ENCODE peak calls at places on chromosome X, in four cellular contexts. S is K562, P is GM12878, D is H1. H is an unnamed sample.
A peak's percentile ranks its signal among the peaks of the same experiment; 100 is the strongest.

GRCh38 chrX:39652336-39652735 is 445.4 kb downstream of the BCOR start:
- DNase-seq in P (no peak), S (peak; percentile 32), D (no peak), H (no peak)

GRCh38 chrX:68490644-68491043 is 8.2 kb upstream of the YIPF6 start:
- DNase-seq in P (no peak), S (peak; percentile 23), D (no peak), H (peak; percentile 58)

GRCh38 chrX:125883169-125883568 is 282.9 kb downstream of the DCAF12L2 start:
- DNase-seq in D (no peak), P (no peak), S (no peak), H (no peak)

GRCh38 chrX:20221902-20222301 is 44.8 kb downstream of the RPS6KA3 start:
- DNase-seq in S (peak; percentile 6), D (no peak), P (no peak), H (peak; percentile 89)

GRCh38 chrX:110310896-110311295 is 7.0 kb downstream of the AMMECR1 start:
- DNase-seq in P (no peak), D (no peak), S (peak; percentile 15), H (no peak)

GRCh38 chrX:72121381-72121780 is 10.3 kb downstream of the RTL5 start:
- DNase-seq in S (no peak), P (no peak), D (no peak), H (no peak)

GRCh38 chrX:150508461-150509367 is 59.7 kb upstream of the MTM1 start:
- DNase-seq in P (no peak), D (no peak), S (no peak), H (no peak)

GRCh38 chrX:85107407-85107806 is 103.7 kb downstream of the APOOL start:
- DNase-seq in P (no peak), D (no peak), S (no peak), H (no peak)

GRCh38 chrX:110836982-110837381 is 41.4 kb upstream of the CHRDL1 start:
- DNase-seq in S (no peak), P (no peak), D (no peak), H (no peak)

GRCh38 chrX:150270622-150271021 is 92.5 kb upstream of the MAMLD1 start:
- DNase-seq in P (no peak), D (no peak), S (no peak), H (peak; percentile 59)

GRCh38 chrX:154366666-154367055 is 7.8 kb downstream of the FLNA start:
- DNase-seq in S (no peak), D (no peak), P (no peak), H (no peak)

GRCh38 chrX:55524487-55524886 is 34.8 kb upstream of the USP51 start:
- DNase-seq in S (no peak), D (no peak), P (no peak), H (peak; percentile 0)

GRCh38 chrX:150365953-150366911 is 3.1 kb downstream of the MAMLD1 start:
- DNase-seq in D (no peak), P (no peak), S (peak; percentile 31), H (no peak)

GRCh38 chrX:9611436-9612145 is 146.7 kb downstream of the TBL1X start:
- DNase-seq in D (no peak), P (no peak), S (no peak), H (peak; percentile 15)

GRCh38 chrX:318068-318738 is 393 bp downstream of the GTPBP6 start:
- DNase-seq in D (peak; percentile 99), P (peak; percentile 88), S (peak; percentile 69), H (peak; percentile 98)

GRCh38 chrX:39730671-39731389 is 366.9 kb downstream of the BCOR start:
- DNase-seq in S (peak; percentile 67), D (peak; percentile 60), P (no peak), H (peak; percentile 4)

GRCh38 chrX:151085207-151085606 is 91.2 kb upstream of the GPR50 start:
- DNase-seq in S (no peak), P (no peak), D (no peak), H (no peak)

GRCh38 chrX:46376246-46376885 is 168.9 kb downstream of the ZNF674 start:
- DNase-seq in D (no peak), S (no peak), P (no peak), H (peak; percentile 57)

GRCh38 chrX:44400588-44400987 is 57.1 kb upstream of the EFHC2 start:
- DNase-seq in D (no peak), P (no peak), S (no peak), H (no peak)

GRCh38 chrX:20802036-20802435 is 535.3 kb upstream of the RPS6KA3 start:
- DNase-seq in P (no peak), D (no peak), S (no peak), H (no peak)

GRCh38 chrX:105664243-105664642 is 158.1 kb upstream of the NRK start:
- DNase-seq in D (no peak), S (no peak), P (no peak), H (no peak)

GRCh38 chrX:43813898-43814297 is 68.4 kb downstream of the MAOB start:
- DNase-seq in P (no peak), D (no peak), S (no peak), H (no peak)

GRCh38 chrX:71989768-71990167 is 79.1 kb downstream of the NHSL2 start:
- DNase-seq in P (no peak), D (no peak), S (no peak), H (no peak)

GRCh38 chrX:21645437-21646220 is 12.5 kb downstream of the KLHL34 start:
- DNase-seq in D (no peak), P (no peak), S (no peak), H (no peak)

GRCh38 chrX:48802813-48803261 is 970 bp downstream of the HDAC6 start:
- DNase-seq in D (no peak), S (no peak), P (no peak), H (no peak)

GRCh38 chrX:8003147-8003883 is 76.1 kb upstream of the PNPLA4 start:
- DNase-seq in D (no peak), P (no peak), S (no peak), H (no peak)

GRCh38 chrX:397575-397974 is 10.9 kb upstream of the PPP2R3B start:
- DNase-seq in D (peak; percentile 60), S (no peak), P (no peak), H (no peak)

GRCh38 chrX:38999967-39000745 is 198.9 kb downstream of the MID1IP1 start:
- DNase-seq in P (no peak), S (no peak), D (no peak), H (no peak)

GRCh38 chrX:19912-20571 is 261.1 kb upstream of the PLCXD1 start:
- DNase-seq in D (no peak), P (no peak), S (peak; percentile 65), H (peak; percentile 0)

GRCh38 chrX:21581479-21581878 is 76.7 kb downstream of the KLHL34 start:
- DNase-seq in P (no peak), S (no peak), D (no peak), H (no peak)

GRCh38 chrX:10240918-10241317 is 84.1 kb downstream of the CLCN4 start:
- DNase-seq in S (no peak), P (no peak), D (no peak), H (no peak)

GRCh38 chrX:86830685-86831084 is 682.4 kb downstream of the DACH2 start:
- DNase-seq in S (no peak), D (no peak), P (no peak), H (peak; percentile 44)

GRCh38 chrX:46326161-46326560 is 219.1 kb downstream of the ZNF674 start:
- DNase-seq in D (no peak), P (no peak), S (no peak), H (no peak)

GRCh38 chrX:112654871-112655270 is 24.9 kb downstream of the LHFPL1 start:
- DNase-seq in D (no peak), S (no peak), P (no peak), H (no peak)
- TF ChIP-seq USF2 in D (no peak), S (no peak), P (no peak), H (no peak)

GRCh38 chrX:130170752-130171445 is 863 bp upstream of the RAB33A start:
- DNase-seq in D (no peak), P (peak; percentile 39), S (no peak), H (no peak)
- TF ChIP-seq EZH2 in D (no peak), P (no peak), S (no peak), H (no peak)

GRCh38 chrX:152904151-152905080 is 6.5 kb downstream of the ZNF185 start:
- DNase-seq in S (peak; percentile 74), P (no peak), D (no peak), H (no peak)
- TF ChIP-seq USF2 in S (no peak), P (no peak), D (no peak), H (no peak)

GRCh38 chrX:25004485-25005032 is 11.2 kb downstream of the ARX start:
- DNase-seq in D (no peak), P (no peak), S (no peak), H (no peak)

GRCh38 chrX:25004040-25004439 is 11.7 kb downstream of the ARX start:
- DNase-seq in S (no peak), D (no peak), P (no peak), H (no peak)

GRCh38 chrX:25006586-25007058 is 9.1 kb downstream of the ARX start:
- DNase-seq in D (no peak), P (no peak), S (no peak), H (no peak)

GRCh38 chrX:25005034-25005381 is 10.8 kb downstream of the ARX start:
- DNase-seq in D (no peak), S (no peak), P (no peak), H (no peak)

DNA sequence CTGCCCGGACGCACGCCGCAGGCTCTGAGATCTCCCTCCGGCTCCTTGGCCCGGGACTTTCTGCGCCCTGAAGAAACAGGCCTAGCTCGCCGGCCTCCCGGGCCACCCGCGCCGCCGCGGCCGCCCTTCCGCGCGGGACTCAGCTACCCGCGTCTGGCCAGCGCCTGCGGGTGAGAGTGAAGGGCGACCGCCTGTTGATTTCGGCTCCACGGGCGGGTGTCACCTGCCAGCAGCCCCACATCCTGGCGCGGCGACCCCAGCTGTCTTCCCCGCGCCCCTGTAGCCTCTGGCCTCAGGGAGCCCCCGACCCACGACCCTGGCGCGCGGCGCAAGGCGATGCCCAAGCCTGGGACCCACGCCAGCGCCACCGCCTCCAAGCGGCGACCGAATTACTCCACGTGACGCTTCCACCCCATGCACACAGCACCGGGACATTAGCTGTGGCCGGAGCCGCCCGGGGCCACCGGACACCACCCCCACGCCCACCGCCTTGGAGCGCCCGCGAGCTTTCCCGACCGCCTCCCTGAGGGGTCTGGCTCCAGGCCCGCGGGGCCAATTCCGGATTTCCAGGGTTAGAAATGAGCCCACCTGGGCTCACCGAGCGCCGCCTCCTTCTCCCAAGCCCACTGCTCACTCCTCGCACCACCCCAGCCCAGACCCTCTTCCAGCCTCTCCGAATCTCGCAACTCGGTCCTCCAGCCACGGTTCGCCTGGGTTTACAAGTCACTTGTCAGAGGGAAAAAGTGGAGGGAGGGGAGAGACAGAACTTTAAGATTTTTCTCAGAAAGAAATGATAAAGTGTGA is 10.2 kb downstream of the ARX start:
- DNase-seq in S (no peak), D (no peak), P (no peak), H (no peak)
- TF ChIP-seq EZH2 in S (no peak), D (peak; percentile 81), P (no peak), H (no peak)